ENCODE peak calls at places on chromosomes 5 and 9, in nine cellular contexts. Z is ovary; R is kidney; T is stomach; P is adrenal gland; N is CD8-positive, alpha-beta T cell; C is heart left ventricle; E is HCT116; L is Caco-2. F is an unnamed sample.

GRCh38 chr5:138832218-138832617 is 42.9 kb downstream of the LRRTM2 start:
- DNase-seq in Z (no peak), E (no peak), T (no peak), L (no peak), P (no peak), C (no peak), N (no peak), R (no peak), F (no peak)

GRCh38 chr5:69007086-69007672 is 86.6 kb upstream of the SLC30A5 start:
- DNase-seq in E (no peak), P (no peak), L (no peak), R (no peak), C (no peak), T (no peak), Z (no peak), N (no peak), F (no peak)

GRCh38 chr5:144333336-144333920 is 162.8 kb downstream of the KCTD16 start:
- DNase-seq in R (no peak), N (no peak), P (no peak), T (no peak), Z (no peak), C (no peak), E (no peak), L (no peak), F (no peak)

GRCh38 chr9:104795857-104796256 is 31.9 kb downstream of the NIPSNAP3B start:
- DNase-seq in P (no peak), T (no peak), N (no peak), E (no peak), R (no peak), L (no peak), Z (no peak), C (no peak), F (no peak)

GRCh38 chr9:113261917-113262671 is 13.3 kb downstream of the CDC26 start:
- DNase-seq in Z (no peak), R (no peak), C (no peak), E (no peak), P (no peak), N (no peak), L (no peak), T (no peak), F (no peak)

GRCh38 chr5:50564079-50564478 is 102.4 kb upstream of the PARP8 start:
- DNase-seq in L (no peak), C (no peak), T (no peak), E (no peak), P (no peak), N (peak; percentile 10), Z (no peak), R (no peak), F (no peak)

GRCh38 chr5:22541037-22541436 is 312.1 kb downstream of the CDH12 start:
- DNase-seq in Z (no peak), P (no peak), E (no peak), C (no peak), L (no peak), R (no peak), N (no peak), T (no peak), F (no peak)

GRCh38 chr9:103660830-103661229 is 433.3 kb upstream of the SMC2 start:
- DNase-seq in P (no peak), C (no peak), E (no peak), R (no peak), T (no peak), Z (no peak), N (no peak), L (no peak), F (no peak)

GRCh38 chr5:147482426-147483196 is 27.3 kb downstream of the DPYSL3 start:
- DNase-seq in R (no peak), C (no peak), T (no peak), Z (no peak), L (no peak), N (no peak), E (no peak), P (no peak), F (no peak)

GRCh38 chr5:39473156-39473779 is 48.5 kb upstream of the DAB2 start:
- DNase-seq in R (no peak), N (no peak), L (no peak), Z (no peak), T (no peak), P (no peak), C (no peak), E (no peak), F (no peak)

GRCh38 chr9:123069010-123069481 is 35.6 kb downstream of the GPR21 start:
- DNase-seq in P (no peak), N (no peak), L (no peak), Z (no peak), C (no peak), R (no peak), T (no peak), E (no peak), F (no peak)

GRCh38 chr5:54273715-54274114 is 36.7 kb downstream of the ARL15 start:
- DNase-seq in C (no peak), N (no peak), T (no peak), E (no peak), P (no peak), R (no peak), Z (no peak), L (peak; percentile 59), F (no peak)

GRCh38 chr5:54278031-54278830 is 32.1 kb downstream of the ARL15 start:
- DNase-seq in P (no peak), C (no peak), R (no peak), Z (no peak), T (no peak), E (no peak), N (no peak), L (no peak), F (no peak)

GRCh38 chr5:54272746-54273145 is 37.6 kb downstream of the ARL15 start:
- DNase-seq in T (no peak), C (no peak), E (no peak), Z (no peak), P (no peak), L (no peak), N (no peak), R (no peak), F (no peak)

GRCh38 chr5:54274944-54275343 is 35.4 kb downstream of the ARL15 start:
- DNase-seq in C (no peak), R (no peak), E (no peak), N (no peak), T (no peak), P (no peak), L (no peak), Z (no peak), F (no peak)

DNA sequence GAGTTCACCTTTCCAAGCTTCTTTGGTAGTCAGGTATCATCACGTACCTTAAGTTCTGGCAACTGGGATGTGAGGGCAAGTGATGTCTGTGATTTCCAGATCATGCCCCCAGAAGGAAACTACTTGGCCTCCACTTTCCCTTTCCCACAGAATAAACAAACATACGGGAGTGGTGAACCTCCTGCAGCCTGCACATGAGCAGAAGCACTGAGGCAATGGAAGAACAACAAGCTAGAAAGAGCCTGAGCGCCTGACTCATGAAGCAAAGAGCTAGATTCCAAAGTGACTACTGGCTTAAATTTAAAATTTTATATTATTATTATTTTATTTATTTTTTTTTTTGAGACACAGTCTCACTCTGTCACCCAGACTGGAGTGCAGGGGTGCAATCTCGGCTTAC is 35.0 kb downstream of the ARL15 start:
- DNase-seq in R (no peak), T (no peak), N (no peak), L (no peak), Z (no peak), C (no peak), P (no peak), E (no peak), F (no peak)
- H3K4me1 ChIP-seq in R (peaks cover 19% of the 10 kb centered on the region), T (peaks cover 11% of the 10 kb centered on the region), N (no peaks in the 10 kb centered on the region), L (peaks cover 24% of the 10 kb centered on the region), Z (no peaks in the 10 kb centered on the region), C (peaks cover 7% of the 10 kb centered on the region), P (peaks cover 22% of the 10 kb centered on the region), E (no peaks in the 10 kb centered on the region), F (no peaks in the 10 kb centered on the region)

DNA sequence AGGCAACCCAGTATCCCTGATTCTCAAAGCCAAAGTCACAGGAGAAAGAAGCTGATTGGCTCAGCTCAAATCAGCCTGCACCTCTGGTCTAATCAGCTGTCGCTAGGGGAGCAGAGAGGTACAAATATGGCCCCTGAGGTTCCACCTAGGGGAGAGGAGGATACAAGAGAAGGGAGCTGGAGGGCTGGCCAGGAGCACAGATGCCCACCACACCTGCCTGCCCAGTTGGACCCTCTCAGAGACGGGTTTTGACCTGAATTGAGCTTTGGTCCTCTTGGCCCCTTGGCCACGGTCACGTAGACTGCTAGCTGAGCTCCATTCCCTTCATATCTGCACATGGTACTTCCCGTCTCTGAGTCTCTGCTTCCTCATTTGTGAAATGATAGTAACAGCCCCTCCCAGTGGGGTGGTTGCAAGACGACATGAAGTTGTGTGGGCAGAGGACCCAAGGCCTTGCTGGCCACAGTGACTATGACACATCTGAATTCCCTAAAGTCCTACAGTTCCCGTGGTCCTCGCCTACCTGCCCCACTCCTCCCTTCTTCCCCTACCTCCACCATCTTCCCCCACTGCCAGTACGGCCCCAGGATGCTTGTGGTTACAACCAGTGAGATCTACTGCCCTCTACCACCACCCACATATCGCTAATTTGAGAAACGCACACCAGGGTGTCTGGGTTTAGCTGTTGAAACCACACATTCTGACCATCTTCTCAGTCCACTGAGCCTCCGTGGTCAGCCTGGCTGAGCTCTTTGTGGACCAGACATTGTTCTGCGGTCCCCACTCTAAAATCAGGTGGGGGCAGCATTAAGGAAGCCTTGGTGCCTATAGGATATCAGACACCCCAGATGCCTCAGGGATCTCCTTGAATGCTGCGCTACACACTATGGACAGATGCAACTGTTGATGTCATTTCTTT is 60.3 kb upstream of the NEK6 start:
- DNase-seq in L (no peak), T (peak; percentile 5), P (no peak), R (peak; percentile 39), C (no peak), E (no peak), Z (no peak), N (no peak), F (no peak)
- H3K4me3 ChIP-seq in L (no peak overlapping the region), T (no peak overlapping the region), P (no peak overlapping the region), R (no peak overlapping the region), C (no peak overlapping the region), E (no peak overlapping the region), Z (no peak overlapping the region), N (no peak overlapping the region), F (peak overlapping the region; percentile 13)

DNA sequence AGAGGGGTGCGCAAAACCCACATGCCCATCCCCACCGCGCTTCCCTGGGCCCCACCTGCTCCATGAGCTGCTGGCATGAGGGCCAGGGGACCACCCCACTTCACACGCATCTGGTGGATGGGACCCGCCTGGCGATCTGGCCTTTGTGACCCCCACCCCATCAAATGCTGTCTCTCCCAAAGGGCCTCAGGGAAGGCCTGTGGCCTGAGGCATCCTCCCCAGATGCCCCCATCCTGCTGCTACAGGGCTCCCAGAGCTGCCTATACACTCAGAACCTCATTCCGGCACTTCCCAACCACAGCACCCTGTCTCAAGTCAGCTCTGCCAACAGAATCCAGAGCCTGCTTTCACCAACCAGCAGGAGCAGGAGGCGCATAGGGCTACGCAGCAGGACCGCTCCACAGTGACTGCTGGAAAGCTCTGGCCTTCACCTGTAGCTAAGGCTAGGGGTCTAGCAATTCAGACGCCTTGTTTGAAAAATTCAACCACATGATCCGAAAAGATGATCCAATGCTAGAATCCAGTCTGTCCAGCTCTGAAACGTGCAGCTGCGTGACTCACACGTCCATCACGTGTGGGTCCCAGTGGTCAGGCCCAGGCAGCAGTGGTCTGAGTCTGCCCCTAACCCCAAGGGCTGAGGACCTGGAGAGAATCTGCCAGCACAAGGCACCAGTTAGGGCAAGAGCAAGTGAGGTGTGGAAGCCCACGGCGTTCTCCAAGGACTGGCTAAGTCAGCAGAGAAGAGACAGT is 1.4 kb upstream of the SNAPC4 start:
- DNase-seq in E (no peak), P (no peak), L (no peak), R (no peak), T (no peak), N (no peak), Z (no peak), C (no peak), F (no peak)
- H3K4me1 ChIP-seq in E (peaks cover 16% of the 10 kb centered on the region), P (peaks cover 17% of the 10 kb centered on the region), L (no peaks in the 10 kb centered on the region), R (peaks cover 14% of the 10 kb centered on the region), T (peaks cover 27% of the 10 kb centered on the region), N (peaks cover 58% of the 10 kb centered on the region), Z (peaks cover 13% of the 10 kb centered on the region), C (peaks cover 16% of the 10 kb centered on the region), F (peaks cover 24% of the 10 kb centered on the region)

GRCh38 chr5:177492841-177493240 is 4.6 kb downstream of the PDLIM7 start:
- DNase-seq in L (no peak), N (no peak), Z (no peak), T (no peak), E (no peak), R (peak; percentile 66), C (no peak), P (no peak), F (no peak)
- H3K4me3 ChIP-seq in L (no peak overlapping the region), N (no peak overlapping the region), Z (no peak overlapping the region), T (peak overlapping the region; percentile 5), E (no peak overlapping the region), R (no peak overlapping the region), C (no peak overlapping the region), P (no peak overlapping the region), F (no peak overlapping the region)

F was measured in heart right ventricle.